ENCODE peak calls at places on chromosomes 12 and 14, in five cellular contexts. V, H, J, T and L are unnamed samples.

GRCh38 chr12:109735051-109735521 is 21.5 kb downstream of the FAM222A start:
- DNase-seq in V (peak; percentile 1), H (peak; percentile 24), J (no peak), T (no peak), L (peak; percentile 36)

GRCh38 chr12:127324681-127325080 is 942.3 kb upstream of the TMEM132C start:
- DNase-seq in V (no peak), H (no peak), J (no peak), T (no peak), L (no peak)

GRCh38 chr12:60279224-60279623 is 683.4 kb downstream of the SLC16A7 start:
- DNase-seq in V (no peak), H (no peak), J (no peak), T (no peak), L (no peak)

GRCh38 chr14:39005044-39005736 is 97.8 kb downstream of the SEC23A start:
- DNase-seq in V (no peak), H (no peak), J (no peak), T (no peak), L (no peak)

GRCh38 chr12:81542621-81543020 is 216.5 kb downstream of the PPFIA2 start:
- DNase-seq in V (no peak), H (no peak), J (no peak), T (no peak), L (no peak)

GRCh38 chr14:67228325-67228984 is 12.8 kb upstream of the PALS1 start:
- DNase-seq in V (no peak), H (no peak), J (peak; percentile 30), T (no peak), L (no peak)

GRCh38 chr12:113914176-113914575 is 51.9 kb downstream of the RBM19 start:
- DNase-seq in V (no peak), H (no peak), J (no peak), T (no peak), L (no peak)

GRCh38 chr14:103530390-103530789 is 1.4 kb downstream of the TRMT61A start:
- DNase-seq in V (no peak), H (no peak), J (no peak), T (no peak), L (no peak)

GRCh38 chr12:47636908-47637780 is 68.7 kb downstream of the RPAP3 start:
- DNase-seq in V (no peak), H (peak; percentile 43), J (peak; percentile 31), T (peak; percentile 16), L (no peak)

GRCh38 chr12:754871-755562 is 2.6 kb downstream of the WNK1 start:
- DNase-seq in V (no peak), H (no peak), J (peak; percentile 34), T (peak; percentile 62), L (no peak)

GRCh38 chr12:24133385-24133784 is 183.9 kb upstream of the SOX5 start:
- DNase-seq in V (no peak), H (no peak), J (no peak), T (no peak), L (no peak)

GRCh38 chr14:73759183-73759713 is 45.1 kb upstream of the PNMA1 start:
- DNase-seq in V (peak; percentile 71), H (peak; percentile 68), J (no peak), T (peak; percentile 62), L (no peak)

GRCh38 chr12:2168808-2169207 is 116.0 kb downstream of the CACNA1C start:
- DNase-seq in V (no peak), H (no peak), J (peak; percentile 13), T (no peak), L (no peak)

GRCh38 chr12:93127107-93127560 is 198.0 kb upstream of the EEA1 start:
- DNase-seq in V (no peak), H (peak; percentile 41), J (no peak), T (no peak), L (no peak)

GRCh38 chr12:93127582-93128331 is 198.7 kb upstream of the EEA1 start:
- DNase-seq in V (peak; percentile 37), H (peak; percentile 72), J (peak; percentile 80), T (no peak), L (no peak)

GRCh38 chr12:93126069-93126474 is 197.0 kb upstream of the EEA1 start:
- DNase-seq in V (no peak), H (no peak), J (no peak), T (no peak), L (no peak)

GRCh38 chr12:93122569-93123091 is 193.5 kb upstream of the EEA1 start:
- DNase-seq in V (no peak), H (peak; percentile 37), J (peak; percentile 98), T (no peak), L (peak; percentile 90)

DNA sequence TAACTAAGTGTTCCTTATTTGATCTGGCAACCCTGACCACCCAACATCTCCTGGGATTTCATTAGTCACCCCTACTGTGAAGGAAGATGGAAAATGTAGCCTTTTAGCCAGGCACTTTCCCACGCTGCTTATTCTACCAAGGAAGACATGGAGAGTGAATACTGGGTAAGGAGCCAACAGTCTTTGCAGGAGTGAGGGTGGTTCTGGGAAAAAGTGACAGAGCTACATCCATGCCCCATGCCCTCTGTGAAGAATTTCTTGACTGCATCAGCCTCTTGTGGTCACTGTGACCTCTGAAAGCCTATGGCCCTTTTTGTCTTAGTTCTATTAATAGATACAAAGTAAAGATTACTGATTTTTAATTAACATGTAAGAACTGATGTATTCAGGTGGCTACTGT is 196.0 kb upstream of the EEA1 start:
- DNase-seq in V (no peak), H (no peak), J (no peak), T (no peak), L (no peak)
- H3K4me1 ChIP-seq in V (no peaks in the 10 kb centered on the region), H (peaks cover 44% of the 10 kb centered on the region), J (peaks cover 15% of the 10 kb centered on the region), T (no peaks in the 10 kb centered on the region), L (peaks cover 38% of the 10 kb centered on the region)

DNA sequence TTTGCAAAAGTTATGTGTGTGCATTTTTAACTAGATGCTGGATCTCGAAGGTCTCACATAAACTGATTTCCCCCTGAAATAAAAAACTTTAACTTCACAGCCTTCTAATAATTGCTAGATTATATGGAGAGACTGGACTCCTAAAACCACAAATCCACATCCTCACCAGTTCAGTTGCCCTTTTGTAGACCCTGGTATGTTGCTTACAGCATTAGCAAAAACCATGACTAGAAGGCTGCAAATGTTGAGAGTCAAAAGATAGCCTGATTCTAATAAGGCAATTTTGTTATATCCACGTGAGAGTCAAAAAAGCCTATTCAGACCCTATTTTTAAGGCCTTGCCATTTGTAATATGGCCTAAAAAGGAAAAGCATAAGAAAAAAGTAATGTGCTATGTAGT is 37.4 kb downstream of the RASSF8 start:
- DNase-seq in V (no peak), H (no peak), J (no peak), T (no peak), L (no peak)
- H3K4me1 ChIP-seq in V (no peaks in the 10 kb centered on the region), H (peaks cover 20% of the 10 kb centered on the region), J (peaks cover 20% of the 10 kb centered on the region), T (no peaks in the 10 kb centered on the region), L (peaks cover 15% of the 10 kb centered on the region)

GRCh38 chr12:116263431-116263830 is 14.1 kb downstream of the MED13L start:
- DNase-seq in V (no peak), H (no peak), J (no peak), T (no peak), L (no peak)

GRCh38 chr12:116264525-116265070 is 12.9 kb downstream of the MED13L start:
- DNase-seq in V (no peak), H (no peak), J (no peak), T (no peak), L (no peak)

GRCh38 chr12:116263844-116264243 is 13.6 kb downstream of the MED13L start:
- DNase-seq in V (no peak), H (no peak), J (no peak), T (no peak), L (no peak)

GRCh38 chr12:116261525-116262100 is 15.9 kb downstream of the MED13L start:
- DNase-seq in V (no peak), H (no peak), J (no peak), T (no peak), L (no peak)

GRCh38 chr12:116262741-116263140 is 14.8 kb downstream of the MED13L start:
- DNase-seq in V (no peak), H (no peak), J (no peak), T (no peak), L (no peak)
- H3K4me1 ChIP-seq in V (peaks cover 16% of the 10 kb centered on the region), H (peaks cover 92% of the 10 kb centered on the region), J (peaks cover 63% of the 10 kb centered on the region), T (peaks cover 88% of the 10 kb centered on the region), L (peaks cover 30% of the 10 kb centered on the region)

GRCh38 chr12:130590685-130591084 is 125.4 kb downstream of the RIMBP2 start:
- DNase-seq in V (no peak), H (no peak), J (no peak), T (no peak), L (no peak)
- H3K4me1 ChIP-seq in V (no peaks in the 10 kb centered on the region), H (no peaks in the 10 kb centered on the region), J (no peaks in the 10 kb centered on the region), T (no peaks in the 10 kb centered on the region), L (no peaks in the 10 kb centered on the region)

GRCh38 chr14:45083979-45084722 is at the start of gene PRPF39:
- DNase-seq in V (peak; percentile 92), H (peak; percentile 96), J (peak; percentile 75), T (peak; percentile 93), L (peak; percentile 96)
- H3K4me1 ChIP-seq in V (no peaks in the 10 kb centered on the region), H (peaks cover 39% of the 10 kb centered on the region), J (peaks cover 20% of the 10 kb centered on the region), T (peaks cover 55% of the 10 kb centered on the region), L (peaks cover 23% of the 10 kb centered on the region)

GRCh38 chr14:75519826-75520692 is 2.2 kb upstream of the BATF start:
- DNase-seq in V (no peak), H (no peak), J (no peak), T (no peak), L (no peak)

GRCh38 chr14:75520852-75521251 is 1.4 kb upstream of the BATF start:
- DNase-seq in V (no peak), H (no peak), J (no peak), T (no peak), L (no peak)

GRCh38 chr14:75522224-75522764 is at the start of gene BATF:
- DNase-seq in V (no peak), H (peak; percentile 62), J (no peak), T (peak; percentile 82), L (no peak)

GRCh38 chr14:75522919-75523318 is 650 bp downstream of the BATF start:
- DNase-seq in V (no peak), H (no peak), J (no peak), T (no peak), L (no peak)

GRCh38 chr14:75521415-75522199 is 662 bp upstream of the BATF start:
- DNase-seq in V (no peak), H (no peak), J (no peak), T (no peak), L (no peak)
- H3K4me1 ChIP-seq in V (no peaks in the 10 kb centered on the region), H (peaks cover 45% of the 10 kb centered on the region), J (no peaks in the 10 kb centered on the region), T (peaks cover 62% of the 10 kb centered on the region), L (peaks cover 11% of the 10 kb centered on the region)